ENCODE peak calls at places on chromosomes 1 and 21, in seven cellular contexts. F is stomach, Z is heart left ventricle, U is transverse colon, D is tibial nerve, I is ovary, M is K562. T is an unnamed sample. For H3K4me1, the result is how much of the 10 kb centered on the place peaks cover.

GRCh38 chr1:228351850-228352249 is 54.8 kb downstream of the TRIM11 start:
- DNase-seq in U (no peak), D (no peak), F (no peak), I (peak), M (no peak), Z (no peak), T (no peak)

GRCh38 chr1:164613176-164613575 is 54.2 kb downstream of the PBX1 start:
- DNase-seq in M (no peak), Z (no peak), I (no peak), F (peak), D (no peak), U (peak), T (no peak)

GRCh38 chr1:154791292-154792278 is 78.5 kb downstream of the KCNN3 start:
- DNase-seq in F (peak), D (no peak), M (no peak), I (no peak), Z (peak), U (peak), T (peak)

GRCh38 chr1:157081717-157082116 is 17.9 kb downstream of the ETV3L start:
- DNase-seq in I (no peak), D (no peak), U (no peak), Z (no peak), M (no peak), F (no peak), T (no peak)

GRCh38 chr1:202281316-202282016 is 60.3 kb downstream of the UBE2T start:
- DNase-seq in Z (no peak), I (no peak), F (no peak), M (no peak), D (no peak), U (no peak), T (no peak)

GRCh38 chr1:186884266-186884665 is 55.5 kb downstream of the PLA2G4A start:
- DNase-seq in Z (no peak), M (no peak), I (no peak), U (no peak), F (no peak), D (no peak), T (no peak)

GRCh38 chr1:31221072-31221471 is 18.6 kb downstream of the NKAIN1 start:
- DNase-seq in F (no peak), Z (no peak), D (no peak), U (no peak), M (no peak), I (no peak), T (no peak)

GRCh38 chr1:7300893-7301292 is 470.2 kb upstream of the VAMP3 start:
- DNase-seq in D (no peak), F (no peak), I (no peak), U (peak), M (no peak), Z (no peak), T (no peak)

GRCh38 chr21:27813750-27814149 is 846.9 kb upstream of the ADAMTS5 start:
- DNase-seq in D (peak), F (no peak), I (no peak), Z (peak), M (no peak), U (peak), T (no peak)

GRCh38 chr21:40143822-40144525 is 276.7 kb downstream of the PCP4 start:
- DNase-seq in I (no peak), M (peak), U (peak), D (peak), F (peak), Z (peak), T (peak)

GRCh38 chr1:204321665-204322064 is 38.1 kb downstream of the PLEKHA6 start:
- DNase-seq in F (no peak), U (no peak), M (no peak), D (no peak), I (no peak), Z (no peak), T (no peak)

GRCh38 chr21:45868488-45868887 is 113.1 kb upstream of the COL6A1 start:
- DNase-seq in F (peak), Z (no peak), U (no peak), I (no peak), D (no peak), M (no peak), T (no peak)

GRCh38 chr1:61109910-61110309 is 27.5 kb downstream of the NFIA start:
- DNase-seq in U (no peak), D (no peak), I (no peak), M (no peak), Z (no peak), F (no peak), T (no peak)

GRCh38 chr21:45401916-45402900 is 2.8 kb upstream of the COL18A1 start:
- DNase-seq in M (no peak), U (no peak), D (no peak), Z (no peak), I (peak), F (no peak), T (no peak)

GRCh38 chr1:24849653-24850295 is 80.3 kb downstream of the RUNX3 start:
- DNase-seq in F (peak), Z (no peak), D (no peak), M (no peak), U (peak), I (no peak), T (no peak)

GRCh38 chr21:43585924-43586411 is 73.3 kb downstream of the HSF2BP start:
- DNase-seq in M (no peak), Z (peak), U (no peak), I (no peak), D (peak), F (peak), T (peak)

GRCh38 chr1:41452704-41453350 is 31.7 kb downstream of the EDN2 start:
- DNase-seq in I (no peak), D (no peak), M (no peak), Z (no peak), F (no peak), U (peak), T (no peak)

GRCh38 chr1:59499273-59499955 is 202.5 kb downstream of the FGGY start:
- DNase-seq in U (no peak), F (no peak), M (no peak), D (no peak), Z (no peak), I (no peak), T (no peak)

GRCh38 chr21:15843766-15844165 is 114.0 kb downstream of the USP25 start:
- DNase-seq in D (no peak), Z (no peak), I (no peak), M (no peak), U (no peak), F (no peak), T (no peak)

GRCh38 chr1:226479432-226479831 is 69.1 kb upstream of the STUM start:
- DNase-seq in M (no peak), Z (no peak), U (no peak), I (no peak), F (peak), D (no peak), T (no peak)

GRCh38 chr1:32899586-32900296 is 1.4 kb downstream of the TMEM54 start:
- DNase-seq in D (no peak), Z (no peak), F (no peak), U (peak), I (no peak), M (no peak), T (no peak)

GRCh38 chr1:229717774-229718173 is 91.7 kb downstream of the URB2 start:
- DNase-seq in F (no peak), U (no peak), I (no peak), M (no peak), D (no peak), Z (no peak), T (no peak)

GRCh38 chr1:30715216-30715615 is 8.2 kb downstream of the MATN1 start:
- DNase-seq in M (peak), I (no peak), Z (no peak), U (no peak), F (no peak), D (no peak), T (no peak)

GRCh38 chr1:198272492-198272891 is 115.7 kb downstream of the NEK7 start:
- DNase-seq in M (no peak), I (no peak), F (no peak), U (no peak), D (no peak), Z (no peak), T (no peak)

GRCh38 chr1:119209943-119210342 is 69.5 kb upstream of the WARS2 start:
- DNase-seq in U (no peak), F (no peak), D (no peak), M (no peak), I (no peak), Z (no peak), T (no peak)

GRCh38 chr1:117740461-117740860 is 134.6 kb downstream of the TENT5C start:
- DNase-seq in M (peak), Z (no peak), I (no peak), D (no peak), F (no peak), U (no peak), T (no peak)

GRCh38 chr21:33968998-33969353 is 53.4 kb upstream of the ATP5PO start:
- DNase-seq in D (no peak), U (no peak), I (no peak), F (no peak), Z (no peak), M (no peak), T (no peak)

GRCh38 chr1:1293618-1294249 is 13.5 kb downstream of the SCNN1D start:
- DNase-seq in Z (no peak), I (no peak), U (no peak), D (no peak), F (no peak), M (peak), T (no peak)

GRCh38 chr1:94927405-94928175 is 680 bp upstream of the CNN3 start:
- DNase-seq in I (no peak), U (peak), M (no peak), Z (no peak), D (no peak), F (no peak), T (peak)

GRCh38 chr1:184221087-184221486 is 165.7 kb upstream of the C1orf21 start:
- DNase-seq in I (no peak), F (no peak), U (no peak), Z (no peak), D (no peak), M (no peak), T (no peak)

GRCh38 chr1:114737314-114737713 is 20.5 kb downstream of the CSDE1 start:
- DNase-seq in D (no peak), I (no peak), F (no peak), Z (no peak), U (peak), M (no peak), T (no peak)

GRCh38 chr1:165900576-165901380 is 73.4 kb downstream of the UCK2 start:
- DNase-seq in U (no peak), M (no peak), F (peak), I (no peak), D (no peak), Z (no peak), T (no peak)

GRCh38 chr1:3234281-3234680 is 165.3 kb downstream of the PRDM16 start:
- DNase-seq in U (no peak), F (no peak), I (no peak), D (no peak), M (no peak), Z (no peak), T (no peak)

GRCh38 chr1:232039303-232039702 is 412.7 kb downstream of the DISC1 start:
- DNase-seq in M (no peak), U (no peak), Z (no peak), I (no peak), F (no peak), D (no peak), T (no peak)

GRCh38 chr1:61757945-61758344 is 15.7 kb downstream of the PATJ start:
- DNase-seq in M (no peak), I (no peak), F (no peak), U (no peak), D (no peak), Z (no peak), T (no peak)

GRCh38 chr1:45952072-45952471 is 148.7 kb downstream of the MAST2 start:
- DNase-seq in F (no peak), M (no peak), U (no peak), Z (no peak), I (no peak), D (no peak), T (no peak)
- TF ChIP-seq POLR2A in F (no peak), M (no peak), U (no peak), Z (no peak), I (no peak), D (no peak), T (no peak)

GRCh38 chr1:84347547-84348239 is 46.2 kb downstream of the SAMD13 start:
- DNase-seq in Z (no peak), F (no peak), M (no peak), D (no peak), I (no peak), U (no peak), T (no peak)

GRCh38 chr1:84350104-84350503 is 48.2 kb upstream of the DNASE2B start:
- DNase-seq in U (no peak), Z (no peak), F (no peak), I (no peak), M (no peak), D (no peak), T (no peak)

GRCh38 chr1:84348240-84348555 is 46.7 kb downstream of the SAMD13 start:
- DNase-seq in Z (no peak), U (no peak), F (no peak), D (no peak), M (no peak), I (no peak), T (peak)

GRCh38 chr1:84352298-84353106 is 45.8 kb upstream of the DNASE2B start:
- DNase-seq in I (no peak), D (no peak), F (no peak), M (no peak), U (no peak), Z (no peak), T (no peak)

DNA sequence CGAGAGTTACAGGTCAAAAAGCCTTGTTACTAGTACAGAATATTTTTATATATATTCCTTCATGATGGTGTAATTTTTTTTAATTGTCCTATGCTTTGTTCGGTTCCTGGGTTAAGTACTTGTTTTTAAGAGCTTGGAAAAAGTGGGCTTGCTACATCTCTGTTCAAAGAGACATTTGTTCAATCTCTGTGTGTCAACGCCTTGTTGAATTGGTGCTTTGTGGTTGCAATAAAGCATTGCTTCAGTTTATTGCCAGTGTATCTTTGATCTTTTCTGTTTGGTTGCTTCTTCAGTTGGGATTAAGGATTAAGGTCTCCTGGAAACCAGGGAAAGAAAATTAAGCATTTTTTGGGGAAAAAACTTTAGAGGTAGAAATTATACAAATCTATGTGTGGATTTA is 47.7 kb upstream of the DNASE2B start:
- DNase-seq in M (no peak), D (no peak), Z (no peak), U (no peak), F (no peak), I (no peak), T (no peak)
- H3K4me1 ChIP-seq in M (under half), D (under half), Z (under half), U (under half), F (under half), I (under half), T (under half)

GRCh38 chr1:57058652-57059501 is 93.1 kb upstream of the C8B start:
- DNase-seq in D (no peak), F (no peak), I (no peak), Z (no peak), M (no peak), U (no peak), T (no peak)

GRCh38 chr1:57064379-57064778 is 98.6 kb upstream of the C8B start:
- DNase-seq in Z (no peak), U (no peak), I (no peak), M (no peak), D (no peak), F (no peak), T (no peak)

GRCh38 chr1:57060451-57060850 is 94.6 kb upstream of the C8B start:
- DNase-seq in I (no peak), F (no peak), U (no peak), M (no peak), Z (no peak), D (no peak), T (no peak)

GRCh38 chr1:57063427-57063826 is 97.6 kb upstream of the C8B start:
- DNase-seq in F (no peak), Z (no peak), D (no peak), U (no peak), M (no peak), I (no peak), T (no peak)

GRCh38 chr1:57061369-57061768 is 95.6 kb upstream of the C8B start:
- DNase-seq in F (peak), D (no peak), Z (no peak), M (no peak), U (no peak), I (no peak), T (no peak)
- TF ChIP-seq CTCF in F (no peak), D (no peak), Z (no peak), M (no peak), U (no peak), I (no peak), T (no peak)

GRCh38 chr1:207825719-207826556 is 74.1 kb downstream of the CD46 start:
- DNase-seq in D (peak), I (peak), U (peak), F (peak), Z (peak), M (peak), T (peak)

GRCh38 chr1:207825296-207825695 is 73.4 kb downstream of the CD46 start:
- DNase-seq in Z (no peak), M (no peak), U (no peak), D (no peak), I (peak), F (no peak), T (no peak)

GRCh38 chr1:207827488-207827830 is 75.6 kb downstream of the CD46 start:
- DNase-seq in D (no peak), F (no peak), M (no peak), U (no peak), I (peak), Z (no peak), T (no peak)

GRCh38 chr1:207828046-207828445 is 76.2 kb downstream of the CD46 start:
- DNase-seq in U (no peak), Z (no peak), I (no peak), D (no peak), M (no peak), F (no peak), T (no peak)

DNA sequence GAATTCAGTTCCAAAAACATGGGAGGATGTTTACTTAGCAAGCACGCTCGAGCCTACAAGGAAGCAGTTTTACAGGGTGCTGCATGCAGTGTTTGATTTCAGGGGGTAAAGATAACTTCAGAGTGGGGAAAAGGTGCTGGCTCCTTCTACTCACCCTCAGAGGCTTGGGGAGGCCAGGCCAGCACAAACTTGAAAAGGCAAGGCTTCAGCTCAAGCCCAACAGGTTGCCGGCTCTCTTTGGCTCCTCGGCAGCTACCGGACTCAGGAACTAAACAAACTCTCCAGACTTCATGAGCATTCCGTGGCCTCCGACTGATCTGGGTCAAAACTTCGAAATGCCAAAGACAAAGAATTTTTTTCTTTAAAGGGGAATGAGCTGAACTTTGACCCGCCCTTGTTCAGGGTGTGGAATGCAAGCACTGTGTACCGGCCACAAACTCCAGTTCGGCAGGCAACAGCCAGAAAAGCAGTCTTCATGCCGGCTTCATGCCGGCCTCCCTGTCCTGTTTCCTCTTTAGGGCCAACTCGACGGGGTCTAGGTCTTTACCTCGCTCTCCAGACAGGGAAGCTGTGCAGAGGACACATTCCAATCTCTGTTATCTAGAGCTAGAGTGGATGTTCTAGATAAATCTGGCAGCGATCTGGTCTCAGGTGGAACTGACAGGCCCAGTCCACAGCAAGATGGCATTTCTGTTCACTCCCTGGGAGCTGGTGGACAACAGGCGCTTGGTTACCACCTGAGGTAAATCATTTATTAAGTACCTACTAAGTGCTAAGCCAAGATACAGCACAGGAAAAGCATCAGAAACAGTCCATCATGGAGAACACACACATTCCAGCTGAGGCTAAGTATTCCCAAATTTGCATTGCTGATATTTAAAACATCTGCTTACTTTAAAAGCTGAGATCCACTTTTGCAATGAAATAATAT is 75.0 kb downstream of the CD46 start:
- DNase-seq in Z (no peak), I (peak), D (no peak), M (no peak), F (peak), U (peak), T (peak)
- TF ChIP-seq POLR2A in Z (no peak), I (no peak), D (peak), M (no peak), F (no peak), U (peak), T (peak)

GRCh38 chr1:239811211-239811902 is 280.3 kb upstream of the FMN2 start:
- DNase-seq in U (no peak), M (no peak), Z (no peak), D (no peak), F (no peak), I (no peak), T (no peak)
- H3K4me1 ChIP-seq in U (under half), M (under half), Z (under half), D (under half), F (under half), I (under half), T (under half)

DNA sequence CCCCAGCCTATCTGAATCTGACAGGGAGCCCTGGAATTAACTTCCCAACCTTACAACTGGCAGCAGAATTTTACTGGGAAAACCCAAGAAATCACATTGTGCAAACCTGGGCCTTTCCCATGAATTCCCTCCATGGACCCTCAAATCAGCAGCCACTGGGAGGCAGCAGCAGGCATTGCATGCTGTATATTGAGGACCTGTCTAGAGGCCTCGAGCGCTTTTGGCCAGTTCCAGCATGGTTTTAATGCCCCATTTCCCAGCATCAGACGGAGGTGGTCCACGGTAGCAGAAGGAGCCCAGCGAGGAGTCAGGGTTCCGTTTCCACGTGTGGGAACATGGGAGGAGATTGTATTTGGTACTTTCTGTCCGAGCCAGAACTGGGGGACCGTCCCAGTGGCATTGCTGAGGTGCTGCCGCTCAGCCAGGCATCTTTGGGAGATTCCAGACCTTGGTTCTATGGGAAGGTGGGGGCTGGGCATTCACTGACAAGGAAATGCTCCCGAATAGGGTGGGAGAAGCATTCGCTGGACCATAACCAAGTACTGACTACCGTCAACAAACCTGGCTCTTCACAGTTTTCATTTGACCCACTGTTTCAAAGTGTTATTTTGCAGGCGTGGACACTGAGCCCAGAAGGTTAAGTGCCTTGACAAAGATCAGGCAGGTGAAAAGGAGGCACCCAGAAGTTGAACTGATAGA is 15.9 kb downstream of the BMP8A start:
- DNase-seq in M (peak), Z (no peak), D (no peak), I (no peak), U (no peak), F (no peak), T (no peak)
- TF ChIP-seq CTCF in M (peak), Z (no peak), D (no peak), I (no peak), U (no peak), F (no peak), T (no peak)